ENCODE peak calls at places on chromosomes 16 and 17, in ten cellular contexts. One of them, this sample, is unnamed.

GRCh38 chr16:58464916-58465731 is 34.8 kb upstream of the NDRG4 start:
- DNase-seq in activated CD8-positive, alpha-beta memory T cell treated with anti-CD3 and anti-CD28 coated beads for 1 hour: no peak
- DNase-seq in CD8-positive, alpha-beta T cell: no peak
- DNase-seq in tibial nerve: no peak
- DNase-seq in tibial artery: no peak
- DNase-seq in AG09309: no peak
- DNase-seq in NCI-H2171 treated with DMSO at 0.1 percent for 48 hours: no peak
- DNase-seq in activated naive CD8-positive, alpha-beta T cell treated with anti-CD3 and anti-CD28 coated beads for 36 hours: no peak
- DNase-seq in astrocyte of the spinal cord: no peak
- DNase-seq in SK-MEL-5: peak
- DNase-seq in this sample: no peak

GRCh38 chr17:69607162-69607834 is 192.8 kb downstream of the MAP2K6 start:
- DNase-seq in activated CD8-positive, alpha-beta memory T cell treated with anti-CD3 and anti-CD28 coated beads for 1 hour: peak
- DNase-seq in CD8-positive, alpha-beta T cell: no peak
- DNase-seq in tibial nerve: peak
- DNase-seq in tibial artery: peak
- DNase-seq in AG09309: peak
- DNase-seq in NCI-H2171 treated with DMSO at 0.1 percent for 48 hours: peak
- DNase-seq in activated naive CD8-positive, alpha-beta T cell treated with anti-CD3 and anti-CD28 coated beads for 36 hours: peak
- DNase-seq in astrocyte of the spinal cord: peak
- DNase-seq in SK-MEL-5: peak
- DNase-seq in this sample: peak

GRCh38 chr16:75389096-75389692 is 44.1 kb downstream of the CFDP1 start:
- DNase-seq in activated CD8-positive, alpha-beta memory T cell treated with anti-CD3 and anti-CD28 coated beads for 1 hour: no peak
- DNase-seq in CD8-positive, alpha-beta T cell: no peak
- DNase-seq in tibial nerve: no peak
- DNase-seq in tibial artery: no peak
- DNase-seq in AG09309: no peak
- DNase-seq in NCI-H2171 treated with DMSO at 0.1 percent for 48 hours: no peak
- DNase-seq in activated naive CD8-positive, alpha-beta T cell treated with anti-CD3 and anti-CD28 coated beads for 36 hours: no peak
- DNase-seq in astrocyte of the spinal cord: no peak
- DNase-seq in SK-MEL-5: no peak
- DNase-seq in this sample: no peak

GRCh38 chr17:50944902-50945720 is 79.0 kb upstream of the TOB1 start:
- DNase-seq in activated CD8-positive, alpha-beta memory T cell treated with anti-CD3 and anti-CD28 coated beads for 1 hour: no peak
- DNase-seq in CD8-positive, alpha-beta T cell: no peak
- DNase-seq in tibial nerve: no peak
- DNase-seq in tibial artery: peak
- DNase-seq in AG09309: no peak
- DNase-seq in NCI-H2171 treated with DMSO at 0.1 percent for 48 hours: no peak
- DNase-seq in activated naive CD8-positive, alpha-beta T cell treated with anti-CD3 and anti-CD28 coated beads for 36 hours: no peak
- DNase-seq in astrocyte of the spinal cord: no peak
- DNase-seq in SK-MEL-5: no peak
- DNase-seq in this sample: no peak

GRCh38 chr17:82281502-82282238 is 8.2 kb upstream of the CSNK1D start:
- DNase-seq in activated CD8-positive, alpha-beta memory T cell treated with anti-CD3 and anti-CD28 coated beads for 1 hour: no peak
- DNase-seq in CD8-positive, alpha-beta T cell: no peak
- DNase-seq in tibial nerve: no peak
- DNase-seq in tibial artery: no peak
- DNase-seq in AG09309: no peak
- DNase-seq in NCI-H2171 treated with DMSO at 0.1 percent for 48 hours: no peak
- DNase-seq in activated naive CD8-positive, alpha-beta T cell treated with anti-CD3 and anti-CD28 coated beads for 36 hours: peak
- DNase-seq in astrocyte of the spinal cord: no peak
- DNase-seq in SK-MEL-5: no peak
- DNase-seq in this sample: no peak

GRCh38 chr17:17737938-17738894 is 57.0 kb downstream of the RAI1 start:
- DNase-seq in activated CD8-positive, alpha-beta memory T cell treated with anti-CD3 and anti-CD28 coated beads for 1 hour: no peak
- DNase-seq in CD8-positive, alpha-beta T cell: no peak
- DNase-seq in tibial nerve: no peak
- DNase-seq in tibial artery: no peak
- DNase-seq in AG09309: no peak
- DNase-seq in NCI-H2171 treated with DMSO at 0.1 percent for 48 hours: no peak
- DNase-seq in activated naive CD8-positive, alpha-beta T cell treated with anti-CD3 and anti-CD28 coated beads for 36 hours: no peak
- DNase-seq in astrocyte of the spinal cord: peak
- DNase-seq in SK-MEL-5: no peak
- DNase-seq in this sample: peak

GRCh38 chr16:70453891-70454220 is 539 bp upstream of the FCSK start:
- DNase-seq in activated CD8-positive, alpha-beta memory T cell treated with anti-CD3 and anti-CD28 coated beads for 1 hour: no peak
- DNase-seq in CD8-positive, alpha-beta T cell: no peak
- DNase-seq in tibial nerve: no peak
- DNase-seq in tibial artery: no peak
- DNase-seq in AG09309: no peak
- DNase-seq in NCI-H2171 treated with DMSO at 0.1 percent for 48 hours: no peak
- DNase-seq in activated naive CD8-positive, alpha-beta T cell treated with anti-CD3 and anti-CD28 coated beads for 36 hours: no peak
- DNase-seq in astrocyte of the spinal cord: no peak
- DNase-seq in SK-MEL-5: peak
- DNase-seq in this sample: peak

GRCh38 chr16:7257026-7257425 is 75.6 kb upstream of the RBFOX1 start:
- DNase-seq in activated CD8-positive, alpha-beta memory T cell treated with anti-CD3 and anti-CD28 coated beads for 1 hour: no peak
- DNase-seq in CD8-positive, alpha-beta T cell: no peak
- DNase-seq in tibial nerve: no peak
- DNase-seq in tibial artery: no peak
- DNase-seq in AG09309: no peak
- DNase-seq in NCI-H2171 treated with DMSO at 0.1 percent for 48 hours: no peak
- DNase-seq in activated naive CD8-positive, alpha-beta T cell treated with anti-CD3 and anti-CD28 coated beads for 36 hours: no peak
- DNase-seq in astrocyte of the spinal cord: no peak
- DNase-seq in SK-MEL-5: no peak
- DNase-seq in this sample: no peak

GRCh38 chr17:18039535-18040286 is 503 bp downstream of the GID4 start:
- DNase-seq in activated CD8-positive, alpha-beta memory T cell treated with anti-CD3 and anti-CD28 coated beads for 1 hour: no peak
- DNase-seq in CD8-positive, alpha-beta T cell: no peak
- DNase-seq in tibial nerve: peak
- DNase-seq in tibial artery: no peak
- DNase-seq in AG09309: no peak
- DNase-seq in NCI-H2171 treated with DMSO at 0.1 percent for 48 hours: peak
- DNase-seq in activated naive CD8-positive, alpha-beta T cell treated with anti-CD3 and anti-CD28 coated beads for 36 hours: no peak
- DNase-seq in astrocyte of the spinal cord: no peak
- DNase-seq in SK-MEL-5: no peak
- DNase-seq in this sample: peak

GRCh38 chr16:191783-192294 is 11.6 kb downstream of the HBQ1 start:
- DNase-seq in activated CD8-positive, alpha-beta memory T cell treated with anti-CD3 and anti-CD28 coated beads for 1 hour: no peak
- DNase-seq in CD8-positive, alpha-beta T cell: no peak
- DNase-seq in tibial nerve: no peak
- DNase-seq in tibial artery: no peak
- DNase-seq in AG09309: no peak
- DNase-seq in NCI-H2171 treated with DMSO at 0.1 percent for 48 hours: no peak
- DNase-seq in activated naive CD8-positive, alpha-beta T cell treated with anti-CD3 and anti-CD28 coated beads for 36 hours: no peak
- DNase-seq in astrocyte of the spinal cord: no peak
- DNase-seq in SK-MEL-5: no peak
- DNase-seq in this sample: no peak